ENCODE peak calls at places on chromosomes 2 and 18, in seven cellular contexts. G, S, O, M, P, A and B are unnamed samples.
A peak's percentile ranks its signal among the peaks of the same experiment; 100 is the strongest.

GRCh38 chr2:216838146-216838545 is 21.7 kb downstream of the TNP1 start:
- DNase-seq in O (no peak), A (peak; percentile 3), M (no peak), G (no peak), P (no peak), S (no peak), B (no peak)

GRCh38 chr2:237199082-237199481 is 113.4 kb downstream of the COPS8 start:
- DNase-seq in S (no peak), G (no peak), A (no peak), M (no peak), P (no peak), O (no peak), B (no peak)

GRCh38 chr2:161101406-161101805 is 58.8 kb upstream of the TANK start:
- DNase-seq in A (no peak), G (no peak), S (no peak), M (no peak), P (no peak), O (no peak), B (no peak)

GRCh38 chr2:38474833-38475566 is 97.9 kb upstream of the ATL2 start:
- DNase-seq in O (no peak), S (no peak), G (no peak), M (no peak), A (no peak), P (no peak), B (no peak)

GRCh38 chr2:126786765-126787164 is 111.9 kb upstream of the TEX51 start:
- DNase-seq in P (no peak), M (no peak), O (no peak), S (no peak), G (no peak), A (no peak), B (no peak)

GRCh38 chr2:240149943-240150784 is 9.7 kb upstream of the OTOS start:
- DNase-seq in G (peak; percentile 6), O (no peak), M (no peak), A (peak; percentile 44), S (no peak), P (no peak), B (peak; percentile 80)

GRCh38 chr2:154402138-154402714 is 296.3 kb upstream of the KCNJ3 start:
- DNase-seq in O (no peak), G (no peak), M (no peak), P (peak; percentile 9), S (no peak), A (peak; percentile 36), B (peak; percentile 37)

GRCh38 chr2:111919794-111920608 is 21.6 kb downstream of the MERTK start:
- DNase-seq in S (no peak), M (no peak), A (no peak), O (no peak), P (no peak), G (no peak), B (no peak)

GRCh38 chr18:45014047-45014501 is 333.4 kb downstream of the SETBP1 start:
- DNase-seq in M (no peak), S (no peak), G (no peak), A (peak; percentile 73), O (no peak), P (no peak), B (no peak)

GRCh38 chr2:80410346-80410745 is 105.8 kb upstream of the LRRTM1 start:
- DNase-seq in G (no peak), M (no peak), S (no peak), O (no peak), A (no peak), P (no peak), B (no peak)

GRCh38 chr2:2399390-2399789 is 68.3 kb upstream of the MYT1L start:
- DNase-seq in M (no peak), P (no peak), A (no peak), G (no peak), S (no peak), O (no peak), B (no peak)

GRCh38 chr18:73980289-73980979 is 167.2 kb downstream of the FBXO15 start:
- DNase-seq in O (no peak), M (no peak), A (peak; percentile 13), S (no peak), P (peak; percentile 18), G (no peak), B (peak; percentile 63)

GRCh38 chr18:80129672-80130367 is 20.8 kb downstream of the ADNP2 start:
- DNase-seq in A (no peak), S (no peak), G (no peak), M (no peak), P (no peak), O (no peak), B (no peak)

GRCh38 chr18:71398530-71398929 is 1109.7 kb downstream of the SOCS6 start:
- DNase-seq in S (no peak), A (peak; percentile 50), P (no peak), G (no peak), M (no peak), O (peak; percentile 49), B (no peak)

GRCh38 chr2:171317492-171318125 is 116.2 kb downstream of the METTL8 start:
- DNase-seq in A (no peak), M (no peak), P (no peak), S (no peak), O (no peak), G (no peak), B (no peak)

GRCh38 chr2:38261569-38262513 is 115.2 kb downstream of the ATL2 start:
- DNase-seq in M (no peak), S (no peak), O (no peak), G (no peak), P (no peak), A (no peak), B (no peak)

GRCh38 chr2:3265981-3266726 is 111.5 kb downstream of the EIPR1 start:
- DNase-seq in A (no peak), S (no peak), O (no peak), G (no peak), P (peak; percentile 54), M (no peak), B (peak; percentile 90)

GRCh38 chr2:100757621-100758394 is 62.1 kb upstream of the NPAS2 start:
- DNase-seq in A (peak; percentile 86), M (no peak), O (peak; percentile 70), S (no peak), P (no peak), G (no peak), B (no peak)

GRCh38 chr18:43627833-43628370 is 350.6 kb upstream of the SYT4 start:
- DNase-seq in G (no peak), M (no peak), O (no peak), A (no peak), P (no peak), S (no peak), B (no peak)

GRCh38 chr2:30611572-30611971 is 164.5 kb downstream of the LCLAT1 start:
- DNase-seq in O (no peak), G (no peak), S (no peak), M (no peak), A (no peak), P (no peak), B (no peak)

GRCh38 chr2:36919041-36919837 is 47.1 kb downstream of the STRN start:
- DNase-seq in G (no peak), S (no peak), P (no peak), O (no peak), A (peak; percentile 5), M (no peak), B (no peak)

GRCh38 chr2:189821953-189822748 is 37.9 kb downstream of the PMS1 start:
- DNase-seq in P (no peak), A (peak; percentile 77), O (no peak), S (no peak), G (no peak), M (no peak), B (peak; percentile 17)

GRCh38 chr2:234518986-234519642 is 22.2 kb upstream of the ARL4C start:
- DNase-seq in M (no peak), A (no peak), P (no peak), G (no peak), S (no peak), O (no peak), B (no peak)

GRCh38 chr2:191178806-191179514 is 28.2 kb upstream of the STAT4 start:
- DNase-seq in M (no peak), P (no peak), O (no peak), G (no peak), S (no peak), A (peak; percentile 97), B (no peak)

GRCh38 chr2:30664761-30665358 is 142.4 kb downstream of the CAPN13 start:
- DNase-seq in G (no peak), P (no peak), S (no peak), A (peak; percentile 86), O (no peak), M (no peak), B (no peak)

GRCh38 chr2:226308981-226309380 is 490.6 kb downstream of the IRS1 start:
- DNase-seq in O (no peak), P (no peak), G (no peak), A (no peak), M (no peak), S (no peak), B (no peak)

GRCh38 chr2:38091757-38092156 is 15.8 kb upstream of the CYP1B1 start:
- DNase-seq in G (no peak), S (no peak), P (peak; percentile 93), M (no peak), O (no peak), A (no peak), B (peak; percentile 68)

GRCh38 chr2:101124061-101124460 is 27.1 kb downstream of the TBC1D8 start:
- DNase-seq in S (no peak), P (no peak), A (no peak), G (no peak), M (no peak), O (no peak), B (no peak)

GRCh38 chr2:43184339-43184895 is 42.0 kb downstream of the ZFP36L2 start:
- DNase-seq in S (no peak), M (no peak), G (no peak), P (no peak), A (peak; percentile 26), O (no peak), B (no peak)

GRCh38 chr2:135745545-135745944 is 3.9 kb downstream of the UBXN4 start:
- DNase-seq in P (no peak), M (no peak), O (no peak), G (no peak), S (no peak), A (peak; percentile 29), B (no peak)

GRCh38 chr2:119522561-119523110 is 1.6 kb downstream of the SCTR start:
- DNase-seq in M (no peak), A (no peak), G (no peak), P (no peak), S (no peak), O (no peak), B (no peak)

GRCh38 chr2:241894681-241895426 is 25.3 kb downstream of the RTP5 start:
- DNase-seq in M (no peak), P (no peak), A (no peak), S (no peak), O (no peak), G (no peak), B (peak; percentile 21)

GRCh38 chr2:86649119-86649947 is 25.7 kb upstream of the RNF103 start:
- DNase-seq in M (no peak), O (no peak), P (no peak), S (no peak), G (no peak), A (no peak), B (no peak)

GRCh38 chr18:59651071-59651470 is 46.2 kb downstream of the CCBE1 start:
- DNase-seq in O (no peak), G (no peak), P (no peak), S (no peak), A (no peak), M (no peak), B (no peak)

GRCh38 chr2:201021914-201022313 is 49.6 kb downstream of the HYCC2 start:
- DNase-seq in O (no peak), S (no peak), M (no peak), G (no peak), P (no peak), A (peak; percentile 10), B (no peak)

GRCh38 chr2:203567786-203568185 is 32.7 kb upstream of the RAPH1 start:
- DNase-seq in G (no peak), P (no peak), A (peak; percentile 57), M (no peak), S (no peak), O (no peak), B (no peak)

GRCh38 chr2:57890993-57891688 is 155.5 kb upstream of the VRK2 start:
- DNase-seq in S (no peak), P (no peak), G (no peak), O (no peak), A (no peak), M (no peak), B (no peak)